ENCODE peak calls at places on chromosomes 1 and 21, in six cellular contexts. K, Q, N, X, T and U are unnamed samples.

GRCh38 chr1:31769720-31770390 is 5.7 kb upstream of the ADGRB2 start:
- DNase-seq in K (no peak), Q (peak; percentile 67), N (no peak), X (no peak), T (no peak), U (no peak)

GRCh38 chr1:237042892-237043576 is 1.1 kb downstream of the RYR2 start:
- DNase-seq in K (peak; percentile 50), Q (peak; percentile 52), N (no peak), X (no peak), T (peak; percentile 44), U (no peak)

GRCh38 chr21:44653656-44654575 is 543 bp downstream of the KRTAP12-4 start:
- DNase-seq in K (no peak), Q (no peak), N (no peak), X (no peak), T (no peak), U (no peak)

GRCh38 chr21:26769613-26770188 is 75.5 kb downstream of the ADAMTS1 start:
- DNase-seq in K (peak; percentile 10), Q (no peak), N (peak; percentile 78), X (no peak), T (no peak), U (no peak)

GRCh38 chr1:194104247-194104844 is 917.9 kb upstream of the B3GALT2 start:
- DNase-seq in K (no peak), Q (no peak), N (no peak), X (no peak), T (no peak), U (no peak)

GRCh38 chr1:91503975-91504530 is 3.4 kb downstream of the CDC7 start:
- DNase-seq in K (no peak), Q (no peak), N (no peak), X (no peak), T (no peak), U (no peak)

GRCh38 chr1:154575147-154575927 is 7.8 kb downstream of the CHRNB2 start:
- DNase-seq in K (no peak), Q (no peak), N (no peak), X (no peak), T (no peak), U (no peak)

GRCh38 chr21:43315244-43316137 is 111.4 kb downstream of the SIK1 start:
- DNase-seq in K (no peak), Q (no peak), N (no peak), X (no peak), T (no peak), U (no peak)

GRCh38 chr1:26959722-26960624 is at the start of gene KDF1:
- DNase-seq in K (peak; percentile 72), Q (no peak), N (no peak), X (peak; percentile 90), T (no peak), U (no peak)

GRCh38 chr1:185041742-185042141 is 3.6 kb upstream of the RNF2 start:
- DNase-seq in K (no peak), Q (no peak), N (no peak), X (no peak), T (no peak), U (no peak)